ENCODE peak calls at places on chromosomes 12 and 14, in four cellular contexts. X is breast epithelium, R is tibial nerve, F is kidney. C is an unnamed sample.
A peak's percentile ranks its signal among the peaks of the same experiment; 100 is the strongest.

GRCh38 chr12:388547-389137 is 478 bp downstream of the KDM5A start:
- DNase-seq in X (no peak), F (peak; percentile 81), R (no peak), C (no peak)

GRCh38 chr12:121107681-121108080 is 25.0 kb upstream of the P2RX7 start:
- DNase-seq in F (no peak), R (no peak), X (no peak), C (no peak)

GRCh38 chr12:109818900-109819500 is 14.2 kb downstream of the TRPV4 start:
- DNase-seq in X (peak; percentile 73), F (no peak), R (no peak), C (peak; percentile 81)

GRCh38 chr14:61177279-61178225 is 103.6 kb downstream of the TMEM30B start:
- DNase-seq in X (no peak), F (no peak), R (no peak), C (no peak)

GRCh38 chr12:116609715-116610114 is 50.5 kb downstream of the MAP1LC3B2 start:
- DNase-seq in X (no peak), R (no peak), F (no peak), C (no peak)

GRCh38 chr12:11779286-11779685 is 129.8 kb downstream of the ETV6 start:
- DNase-seq in R (no peak), X (no peak), F (no peak), C (peak; percentile 45)

GRCh38 chr12:47317182-47317915 is 237.6 kb upstream of the AMIGO2 start:
- DNase-seq in R (no peak), F (no peak), X (no peak), C (no peak)

GRCh38 chr14:81453166-81453766 is 53.1 kb upstream of the STON2 start:
- DNase-seq in R (peak; percentile 34), X (peak; percentile 48), F (no peak), C (peak; percentile 8)

GRCh38 chr14:80167793-80168448 is 43.4 kb downstream of the DIO2 start:
- DNase-seq in R (no peak), X (no peak), F (no peak), C (no peak)

GRCh38 chr14:88552859-88553258 is 1.9 kb downstream of the PTPN21 start:
- DNase-seq in X (no peak), F (no peak), R (no peak), C (no peak)
- H3K4me3 ChIP-seq in X (no peak overlapping the region), F (no peak overlapping the region), R (no peak overlapping the region), C (no peak overlapping the region)

DNA sequence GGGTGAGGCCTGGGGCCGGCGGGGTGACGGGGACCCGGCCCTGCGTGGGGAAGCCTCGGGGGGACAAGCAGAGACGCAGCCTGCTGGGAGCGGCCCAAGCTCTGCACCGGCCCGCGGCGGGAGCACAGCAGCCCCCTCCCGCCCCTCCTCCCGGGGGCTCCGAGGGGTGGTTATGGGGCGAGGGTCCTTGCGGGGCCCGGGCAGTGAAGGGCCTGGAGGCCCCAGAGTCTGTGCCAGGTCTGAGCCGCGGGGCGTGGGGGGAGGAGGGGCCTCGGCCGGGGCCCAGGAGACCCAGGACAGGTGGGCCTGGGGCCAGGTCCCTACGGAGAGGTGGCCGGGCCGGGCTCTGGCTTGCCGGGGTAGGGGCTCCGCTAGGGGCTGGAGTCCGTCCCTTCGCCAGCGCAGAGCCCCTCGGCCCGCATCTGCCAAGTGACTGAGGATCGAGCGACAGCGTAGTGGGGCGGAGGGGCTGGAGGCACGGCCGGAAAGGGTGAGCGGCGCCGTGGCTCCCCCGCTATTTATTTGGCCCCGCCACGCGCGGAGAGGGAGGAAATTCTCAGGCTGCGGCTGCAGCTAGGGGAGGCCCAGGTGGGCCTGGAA is 498 bp downstream of the TMEM121 start:
- DNase-seq in F (peak; percentile 81), R (no peak), X (no peak), C (no peak)
- H3K4me3 ChIP-seq in F (peak overlapping the region; percentile 18), R (peak overlapping the region; percentile 59), X (peak overlapping the region; percentile 58), C (peak overlapping the region; percentile 62)

GRCh38 chr14:92786427-92786756 is 7.7 kb upstream of the GOLGA5 start:
- DNase-seq in F (no peak), X (no peak), R (no peak), C (no peak)

GRCh38 chr14:92783813-92784431 is 10.2 kb upstream of the GOLGA5 start:
- DNase-seq in X (no peak), R (no peak), F (no peak), C (peak; percentile 50)

GRCh38 chr14:92787554-92787953 is 6.6 kb upstream of the GOLGA5 start:
- DNase-seq in R (no peak), X (no peak), F (no peak), C (no peak)

GRCh38 chr14:92789457-92790089 is 4.5 kb upstream of the GOLGA5 start:
- DNase-seq in X (no peak), F (no peak), R (no peak), C (no peak)

DNA sequence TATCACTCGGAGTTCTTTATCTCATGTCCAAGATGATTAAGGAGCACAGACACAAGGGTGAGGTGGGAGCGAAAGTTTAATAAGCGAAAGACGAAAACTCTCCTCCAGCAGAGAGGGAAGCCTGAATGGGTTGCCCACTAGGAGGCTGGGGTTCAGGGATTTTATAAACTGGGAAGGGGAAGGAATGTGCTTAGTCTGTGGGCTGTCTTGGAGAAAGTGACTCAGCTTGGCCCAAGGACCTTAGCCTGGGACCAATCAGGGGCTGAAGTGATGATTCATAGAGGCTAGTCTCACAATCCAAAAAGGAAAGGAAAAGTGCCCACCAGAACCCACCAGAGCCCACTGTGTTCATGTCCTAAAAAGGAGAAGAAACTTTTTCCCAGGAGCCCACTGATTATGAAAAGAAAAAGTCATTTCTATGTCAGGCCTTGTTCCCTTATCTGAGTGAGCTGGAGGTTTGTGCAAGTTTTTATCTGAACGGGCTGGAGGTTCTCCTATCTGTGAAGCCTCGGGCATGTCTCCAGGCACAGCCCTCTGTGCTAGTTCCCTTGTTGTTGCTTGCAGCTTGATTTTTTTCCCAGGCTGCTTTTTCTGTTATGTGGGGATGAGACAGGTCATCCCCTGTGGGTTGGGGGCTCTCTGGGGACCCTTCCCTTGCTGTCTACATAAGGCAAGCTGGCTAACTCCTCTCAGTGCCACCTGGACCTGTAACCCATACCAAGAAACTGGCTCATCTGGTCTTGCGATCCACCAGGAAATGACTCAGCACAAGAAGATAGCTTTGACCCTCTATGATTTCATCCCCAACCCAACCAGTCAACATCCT is 8.3 kb upstream of the GOLGA5 start:
- DNase-seq in X (no peak), F (no peak), R (no peak), C (peak; percentile 47)
- H3K4me3 ChIP-seq in X (no peak overlapping the region), F (no peak overlapping the region), R (no peak overlapping the region), C (peak overlapping the region; percentile 9)

GRCh38 chr12:124919646-124920352 is 5.3 kb upstream of the UBC start:
- DNase-seq in X (no peak), F (no peak), R (no peak), C (no peak)
- H3K4me3 ChIP-seq in X (no peak overlapping the region), F (no peak overlapping the region), R (no peak overlapping the region), C (no peak overlapping the region)

DNA sequence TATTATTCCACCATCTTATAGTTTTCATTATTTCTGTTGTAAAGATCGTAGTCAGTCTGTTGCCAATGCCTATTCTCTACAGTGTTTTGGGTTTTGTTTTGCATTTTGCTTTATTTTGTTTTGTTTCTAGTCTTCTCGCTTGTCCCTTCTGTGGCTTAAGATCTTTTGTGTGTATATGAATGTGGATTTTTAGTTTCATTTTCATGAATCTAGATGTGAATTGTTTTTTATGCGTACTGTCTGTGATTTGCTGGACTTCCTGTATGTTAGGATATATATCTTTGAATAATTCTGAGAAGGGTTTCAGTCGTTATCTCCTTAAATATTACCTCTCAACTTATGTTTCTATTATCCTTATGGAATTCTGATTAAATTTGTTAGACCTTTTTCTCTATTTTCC is 13.4 kb downstream of the C12orf42 start:
- DNase-seq in R (no peak), F (no peak), X (no peak), C (no peak)
- H3K4me3 ChIP-seq in R (no peak overlapping the region), F (no peak overlapping the region), X (no peak overlapping the region), C (no peak overlapping the region)

GRCh38 chr14:74572829-74573360 is 39.1 kb downstream of the LTBP2 start:
- DNase-seq in X (peak; percentile 87), R (no peak), F (no peak), C (no peak)
- H3K4me3 ChIP-seq in X (no peak overlapping the region), R (no peak overlapping the region), F (peak overlapping the region; percentile 32), C (peak overlapping the region; percentile 11)

C was measured in AG09309.